ENCODE peak calls at places on chromosomes 7 and 10, in seven cellular contexts. B, X, G, E, U, J and V are unnamed samples.

GRCh38 chr10:30027057-30028005 is 32.1 kb downstream of the JCAD start:
- DNase-seq in B (peak; percentile 44), G (peak; percentile 37), J (peak; percentile 65), X (peak; percentile 58), U (peak; percentile 73), E (peak; percentile 48), V (peak; percentile 40)

GRCh38 chr10:118800920-118801319 is 46.1 kb upstream of the CACUL1 start:
- DNase-seq in J (peak; percentile 34), U (peak; percentile 27), G (no peak), X (peak; percentile 23), E (no peak), B (peak; percentile 52), V (peak; percentile 40)

GRCh38 chr7:139029353-139029752 is 6.5 kb downstream of the ZC3HAV1L start:
- DNase-seq in E (no peak), U (no peak), X (no peak), B (no peak), G (no peak), J (no peak), V (no peak)

GRCh38 chr7:123966936-123967335 is 41.9 kb downstream of the SPAM1 start:
- DNase-seq in G (no peak), J (no peak), U (peak; percentile 3), B (peak; percentile 13), E (peak; percentile 10), X (no peak), V (no peak)

GRCh38 chr7:134792968-134793367 is 13.5 kb downstream of the CALD1 start:
- DNase-seq in J (no peak), X (peak; percentile 43), B (peak; percentile 38), U (no peak), E (no peak), G (no peak), V (no peak)

GRCh38 chr10:96072673-96073072 is 29.3 kb downstream of the CCNJ start:
- DNase-seq in E (no peak), X (no peak), G (no peak), B (no peak), J (no peak), U (peak; percentile 87), V (no peak)

GRCh38 chr10:125012851-125013528 is 71.1 kb downstream of the ZRANB1 start:
- DNase-seq in B (no peak), X (no peak), G (no peak), E (no peak), J (no peak), U (no peak), V (no peak)

GRCh38 chr7:73683916-73684693 is 708 bp downstream of the BUD23 start:
- DNase-seq in U (peak; percentile 38), J (no peak), E (no peak), X (no peak), B (no peak), G (no peak), V (peak; percentile 70)

GRCh38 chr10:131436467-131436866 is 124.9 kb upstream of the TCERG1L start:
- DNase-seq in G (no peak), J (no peak), E (no peak), X (no peak), U (no peak), B (no peak), V (no peak)

GRCh38 chr10:44706745-44707144 is 204.4 kb upstream of the TMEM72 start:
- DNase-seq in J (no peak), X (no peak), E (peak; percentile 36), U (peak; percentile 3), G (no peak), B (no peak), V (no peak)

GRCh38 chr7:77910124-77910523 is 111.6 kb downstream of the PHTF2 start:
- DNase-seq in G (no peak), U (no peak), E (no peak), X (no peak), J (no peak), B (no peak), V (no peak)

GRCh38 chr7:144086730-144087129 is 652 bp downstream of the OR2A12 start:
- DNase-seq in G (no peak), X (no peak), J (no peak), U (no peak), B (no peak), E (no peak), V (no peak)

GRCh38 chr10:8758029-8758428 is 703.5 kb downstream of the GATA3 start:
- DNase-seq in X (no peak), U (no peak), G (no peak), J (no peak), B (no peak), E (no peak), V (no peak)

GRCh38 chr10:30600005-30600404 is 29.5 kb downstream of the LYZL2 start:
- DNase-seq in G (no peak), B (no peak), E (no peak), U (no peak), J (no peak), X (no peak), V (no peak)

GRCh38 chr7:52959336-52959735 is 76.1 kb upstream of the POM121L12 start:
- DNase-seq in U (peak; percentile 25), G (no peak), X (no peak), J (no peak), B (no peak), E (no peak), V (no peak)

GRCh38 chr10:127740596-127740995 is 3.6 kb downstream of the FOXI2 start:
- DNase-seq in B (no peak), E (peak; percentile 44), J (no peak), X (no peak), U (no peak), G (no peak), V (no peak)

GRCh38 chr10:119466655-119467054 is 75.9 kb downstream of the RGS10 start:
- DNase-seq in G (no peak), B (no peak), E (no peak), U (no peak), X (no peak), J (no peak), V (peak; percentile 29)

GRCh38 chr7:137592232-137592896 is 248.8 kb upstream of the PTN start:
- DNase-seq in X (peak; percentile 55), J (no peak), G (peak; percentile 28), B (peak; percentile 25), U (peak; percentile 85), E (peak; percentile 55), V (peak; percentile 9)
- TF ChIP-seq POLR2A in X (no peak), J (no peak), G (no peak), B (no peak), U (no peak), E (no peak), V (no peak)

DNA sequence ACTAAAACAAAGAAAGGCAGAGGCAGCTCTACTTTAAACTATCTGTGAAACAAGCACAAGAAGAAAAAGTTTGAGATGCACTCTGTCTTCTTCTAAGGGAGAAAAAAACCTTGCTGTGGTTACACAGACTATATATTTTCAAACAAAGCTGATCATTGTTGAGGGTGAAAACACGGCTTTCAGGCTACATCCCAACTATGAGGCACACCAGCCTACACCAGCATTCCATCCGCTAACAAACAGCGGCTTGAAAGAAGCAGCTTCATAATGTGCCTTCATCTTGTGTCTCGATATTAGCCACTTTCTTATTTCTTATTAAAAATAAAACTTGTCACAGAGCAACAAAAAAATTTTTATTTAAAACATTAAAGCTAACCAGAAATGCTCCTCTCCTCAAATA is 79.1 kb downstream of the USP6NL start:
- DNase-seq in E (no peak), J (no peak), X (no peak), U (no peak), B (no peak), G (no peak), V (no peak)
- TF ChIP-seq POLR2A in E (no peak), J (no peak), X (no peak), U (no peak), B (no peak), G (no peak), V (no peak)

DNA sequence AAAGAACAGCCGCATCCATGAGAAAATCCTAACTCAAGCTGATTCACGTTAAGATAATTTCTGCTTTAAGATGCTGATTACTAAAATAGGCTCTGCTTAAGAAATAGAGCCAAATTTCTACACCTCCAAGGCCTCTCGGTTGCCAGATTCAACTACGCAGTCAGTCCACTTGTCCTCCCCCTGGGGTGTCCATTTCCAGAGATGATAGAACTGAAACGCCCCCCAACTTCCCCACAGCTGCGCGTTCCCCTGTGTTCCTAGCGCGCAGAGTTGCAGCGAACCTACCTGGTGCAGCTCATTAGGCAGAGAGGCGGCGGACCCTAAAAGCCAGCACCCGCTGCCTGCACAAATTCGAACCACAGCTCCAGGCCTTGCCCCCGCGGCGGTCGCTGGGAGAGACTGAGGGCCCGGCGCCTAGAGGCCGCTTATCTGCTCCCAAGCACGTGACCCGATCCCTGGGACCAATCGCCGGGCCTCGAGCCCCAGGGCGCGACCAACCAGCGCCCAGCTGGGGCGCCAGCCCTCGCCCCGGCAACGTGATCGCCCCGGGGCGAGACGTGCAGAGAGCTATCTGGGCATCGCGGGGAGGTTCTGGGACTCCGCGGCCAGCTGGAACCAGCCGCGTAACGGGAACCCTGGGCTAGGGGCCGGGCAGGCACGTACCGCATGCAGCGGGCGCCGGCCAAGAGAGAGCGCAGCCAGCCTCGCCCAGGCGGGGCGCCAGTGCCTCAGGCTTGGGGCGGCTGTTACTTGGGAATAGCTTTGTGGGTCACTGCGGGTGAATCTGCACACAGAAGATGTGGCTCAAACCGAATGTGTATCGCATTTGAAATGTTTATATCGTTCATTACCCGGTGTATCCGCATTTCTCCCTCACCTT is at the start of gene PPP1R3C:
- DNase-seq in J (peak; percentile 89), U (peak; percentile 84), B (peak; percentile 93), G (peak; percentile 88), X (peak; percentile 90), E (peak; percentile 94), V (peak; percentile 77)
- TF ChIP-seq POLR2A in J (peak; percentile 26), U (peak; percentile 71), B (peak; percentile 93), G (peak; percentile 70), X (peak; percentile 62), E (peak; percentile 96), V (no peak)

GRCh38 chr10:99621454-99622246 is 1.4 kb upstream of the SLC25A28 start:
- DNase-seq in B (no peak), G (peak; percentile 50), J (no peak), X (no peak), U (no peak), E (no peak), V (peak; percentile 31)
- TF ChIP-seq POLR2A in B (peak; percentile 49), G (peak; percentile 81), J (no peak), X (no peak), U (peak; percentile 93), E (peak; percentile 97), V (peak; percentile 8)

GRCh38 chr7:113188396-113188795 is 70.0 kb upstream of the SMIM30 start:
- DNase-seq in E (no peak), X (no peak), U (no peak), J (no peak), B (no peak), G (no peak), V (no peak)
- TF ChIP-seq POLR2A in E (no peak), X (no peak), U (no peak), J (no peak), B (no peak), G (no peak), V (no peak)

DNA sequence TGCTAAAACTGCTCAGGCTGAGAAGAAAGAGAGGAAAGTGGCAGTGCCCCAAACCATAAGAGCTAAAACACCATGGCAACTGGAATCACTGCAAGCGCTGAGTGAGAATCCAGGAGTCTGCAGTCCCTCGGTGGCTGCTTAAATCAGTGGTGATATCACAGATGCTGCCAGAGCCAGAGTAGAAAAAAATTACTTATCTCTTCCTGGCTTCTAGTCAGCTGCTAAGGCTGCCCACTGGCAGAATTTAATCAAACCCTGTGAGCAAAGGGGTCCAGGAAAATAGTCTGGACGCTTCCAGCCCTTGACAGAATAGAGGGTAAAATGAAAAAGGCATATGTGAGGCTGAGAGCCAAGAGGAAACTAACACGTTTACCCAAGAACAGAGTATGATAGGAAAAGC is 150.3 kb upstream of the CHRM2 start:
- DNase-seq in J (no peak), X (no peak), U (no peak), E (no peak), G (no peak), B (no peak), V (no peak)
- TF ChIP-seq POLR2A in J (no peak), X (no peak), U (no peak), E (no peak), G (no peak), B (no peak), V (no peak)